ENCODE peak calls at places on chromosomes 6 and 20, in nine cellular contexts. One of them, this sample, is unnamed. For H3K9me3 and H3K27me3, the result is how much of the 10 kb centered on the place peaks cover.

GRCh38 chr20:59042796-59043621 is 423 bp upstream of the PRELID3B start:
- DNase-seq in fibroblast of lung: peak
- DNase-seq in neural progenitor cell: peak
- DNase-seq in breast epithelium: peak
- DNase-seq in uterus: peak
- DNase-seq in adipocyte: peak
- DNase-seq in CD8-positive, alpha-beta memory T cell: peak
- DNase-seq in lower lobe of right lung: peak
- DNase-seq in cardiac muscle cell: peak
- DNase-seq in this sample: peak

GRCh38 chr6:6392214-6393068 is 72.0 kb upstream of the F13A1 start:
- DNase-seq in fibroblast of lung: no peak
- DNase-seq in neural progenitor cell: no peak
- DNase-seq in breast epithelium: no peak
- DNase-seq in uterus: no peak
- DNase-seq in adipocyte: no peak
- DNase-seq in CD8-positive, alpha-beta memory T cell: no peak
- DNase-seq in lower lobe of right lung: no peak
- DNase-seq in cardiac muscle cell: no peak
- DNase-seq in this sample: no peak

GRCh38 chr6:72826744-72827438 is 205.0 kb downstream of the KCNQ5 start:
- DNase-seq in fibroblast of lung: peak
- DNase-seq in neural progenitor cell: no peak
- DNase-seq in breast epithelium: no peak
- DNase-seq in uterus: no peak
- DNase-seq in adipocyte: peak
- DNase-seq in CD8-positive, alpha-beta memory T cell: no peak
- DNase-seq in lower lobe of right lung: no peak
- DNase-seq in cardiac muscle cell: peak
- DNase-seq in this sample: no peak

GRCh38 chr20:3461911-3462677 is 8.7 kb upstream of the ATRN start:
- DNase-seq in fibroblast of lung: no peak
- DNase-seq in neural progenitor cell: no peak
- DNase-seq in breast epithelium: no peak
- DNase-seq in uterus: no peak
- DNase-seq in adipocyte: no peak
- DNase-seq in CD8-positive, alpha-beta memory T cell: no peak
- DNase-seq in lower lobe of right lung: no peak
- DNase-seq in cardiac muscle cell: no peak
- DNase-seq in this sample: no peak

GRCh38 chr6:1850581-1851157 is 241.0 kb downstream of the FOXC1 start:
- DNase-seq in fibroblast of lung: no peak
- DNase-seq in neural progenitor cell: no peak
- DNase-seq in breast epithelium: no peak
- DNase-seq in uterus: no peak
- DNase-seq in adipocyte: no peak
- DNase-seq in CD8-positive, alpha-beta memory T cell: no peak
- DNase-seq in lower lobe of right lung: no peak
- DNase-seq in cardiac muscle cell: no peak
- DNase-seq in this sample: no peak

GRCh38 chr6:121413831-121414368 is 21.5 kb upstream of the GJA1 start:
- DNase-seq in fibroblast of lung: peak
- DNase-seq in neural progenitor cell: no peak
- DNase-seq in breast epithelium: no peak
- DNase-seq in uterus: no peak
- DNase-seq in adipocyte: peak
- DNase-seq in CD8-positive, alpha-beta memory T cell: no peak
- DNase-seq in lower lobe of right lung: no peak
- DNase-seq in cardiac muscle cell: peak
- DNase-seq in this sample: no peak

GRCh38 chr6:158801655-158802294 is 17.4 kb downstream of the EZR start:
- DNase-seq in fibroblast of lung: no peak
- DNase-seq in neural progenitor cell: peak
- DNase-seq in breast epithelium: no peak
- DNase-seq in uterus: no peak
- DNase-seq in adipocyte: no peak
- DNase-seq in CD8-positive, alpha-beta memory T cell: no peak
- DNase-seq in lower lobe of right lung: no peak
- DNase-seq in cardiac muscle cell: no peak
- DNase-seq in this sample: no peak

GRCh38 chr20:63500151-63500901 is 1.4 kb upstream of the EEF1A2 start:
- DNase-seq in fibroblast of lung: no peak
- DNase-seq in neural progenitor cell: no peak
- DNase-seq in breast epithelium: no peak
- DNase-seq in uterus: no peak
- DNase-seq in adipocyte: no peak
- DNase-seq in CD8-positive, alpha-beta memory T cell: no peak
- DNase-seq in lower lobe of right lung: no peak
- DNase-seq in cardiac muscle cell: no peak
- DNase-seq in this sample: no peak

GRCh38 chr20:25188218-25188617 is 7.3 kb upstream of the ENTPD6 start:
- DNase-seq in fibroblast of lung: no peak
- DNase-seq in neural progenitor cell: no peak
- DNase-seq in breast epithelium: no peak
- DNase-seq in uterus: no peak
- DNase-seq in adipocyte: no peak
- DNase-seq in CD8-positive, alpha-beta memory T cell: no peak
- DNase-seq in lower lobe of right lung: no peak
- DNase-seq in cardiac muscle cell: no peak
- DNase-seq in this sample: no peak

GRCh38 chr20:52937701-52938100 is 34.5 kb upstream of the TSHZ2 start:
- DNase-seq in fibroblast of lung: peak
- DNase-seq in neural progenitor cell: peak
- DNase-seq in breast epithelium: no peak
- DNase-seq in uterus: no peak
- DNase-seq in adipocyte: no peak
- DNase-seq in CD8-positive, alpha-beta memory T cell: no peak
- DNase-seq in lower lobe of right lung: no peak
- DNase-seq in cardiac muscle cell: peak
- DNase-seq in this sample: no peak

GRCh38 chr6:142377112-142377848 is 75.5 kb downstream of the ADGRG6 start:
- DNase-seq in fibroblast of lung: peak
- DNase-seq in neural progenitor cell: peak
- DNase-seq in breast epithelium: no peak
- DNase-seq in uterus: no peak
- DNase-seq in adipocyte: no peak
- DNase-seq in CD8-positive, alpha-beta memory T cell: no peak
- DNase-seq in lower lobe of right lung: no peak
- DNase-seq in cardiac muscle cell: peak
- DNase-seq in this sample: peak

GRCh38 chr20:24837721-24838456 is 111.2 kb upstream of the CST7 start:
- DNase-seq in fibroblast of lung: peak
- DNase-seq in neural progenitor cell: no peak
- DNase-seq in breast epithelium: no peak
- DNase-seq in uterus: no peak
- DNase-seq in adipocyte: peak
- DNase-seq in CD8-positive, alpha-beta memory T cell: no peak
- DNase-seq in lower lobe of right lung: no peak
- DNase-seq in cardiac muscle cell: peak
- DNase-seq in this sample: no peak

GRCh38 chr6:90584636-90585255 is 2.1 kb downstream of the MAP3K7 start:
- DNase-seq in fibroblast of lung: peak
- DNase-seq in neural progenitor cell: no peak
- DNase-seq in breast epithelium: no peak
- DNase-seq in uterus: no peak
- DNase-seq in adipocyte: peak
- DNase-seq in CD8-positive, alpha-beta memory T cell: no peak
- DNase-seq in lower lobe of right lung: no peak
- DNase-seq in cardiac muscle cell: no peak
- DNase-seq in this sample: no peak

GRCh38 chr20:8427419-8428065 is 295.5 kb downstream of the PLCB1 start:
- DNase-seq in fibroblast of lung: no peak
- DNase-seq in neural progenitor cell: no peak
- DNase-seq in breast epithelium: no peak
- DNase-seq in uterus: no peak
- DNase-seq in adipocyte: no peak
- DNase-seq in CD8-positive, alpha-beta memory T cell: no peak
- DNase-seq in lower lobe of right lung: no peak
- DNase-seq in cardiac muscle cell: peak
- DNase-seq in this sample: no peak

GRCh38 chr20:58086763-58087566 is 141.5 kb downstream of the ANKRD60 start:
- DNase-seq in fibroblast of lung: peak
- DNase-seq in neural progenitor cell: peak
- DNase-seq in breast epithelium: peak
- DNase-seq in uterus: no peak
- DNase-seq in adipocyte: peak
- DNase-seq in CD8-positive, alpha-beta memory T cell: no peak
- DNase-seq in lower lobe of right lung: no peak
- DNase-seq in cardiac muscle cell: peak
- DNase-seq in this sample: peak

GRCh38 chr20:63699466-63700198 is 3.2 kb downstream of the TNFRSF6B start:
- DNase-seq in fibroblast of lung: no peak
- DNase-seq in neural progenitor cell: no peak
- DNase-seq in breast epithelium: no peak
- DNase-seq in uterus: peak
- DNase-seq in adipocyte: no peak
- DNase-seq in CD8-positive, alpha-beta memory T cell: no peak
- DNase-seq in lower lobe of right lung: peak
- DNase-seq in cardiac muscle cell: no peak
- DNase-seq in this sample: no peak

GRCh38 chr6:111566873-111567517 is 38.7 kb downstream of the TRAF3IP2 start:
- DNase-seq in fibroblast of lung: peak
- DNase-seq in neural progenitor cell: no peak
- DNase-seq in breast epithelium: peak
- DNase-seq in uterus: no peak
- DNase-seq in adipocyte: no peak
- DNase-seq in CD8-positive, alpha-beta memory T cell: peak
- DNase-seq in lower lobe of right lung: no peak
- DNase-seq in cardiac muscle cell: peak
- DNase-seq in this sample: no peak
- H3K4me3 ChIP-seq in fibroblast of lung: no peak
- H3K4me3 ChIP-seq in neural progenitor cell: no peak
- H3K4me3 ChIP-seq in breast epithelium: peak
- H3K4me3 ChIP-seq in uterus: no peak
- H3K4me3 ChIP-seq in adipocyte: no peak
- H3K4me3 ChIP-seq in CD8-positive, alpha-beta memory T cell: no peak
- H3K4me3 ChIP-seq in lower lobe of right lung: peak
- H3K4me3 ChIP-seq in cardiac muscle cell: no peak
- H3K4me3 ChIP-seq in this sample: no peak

GRCh38 chr6:155466546-155466945 is 10.9 kb upstream of the NOX3 start:
- DNase-seq in fibroblast of lung: no peak
- DNase-seq in neural progenitor cell: no peak
- DNase-seq in breast epithelium: no peak
- DNase-seq in uterus: no peak
- DNase-seq in adipocyte: no peak
- DNase-seq in CD8-positive, alpha-beta memory T cell: no peak
- DNase-seq in lower lobe of right lung: no peak
- DNase-seq in cardiac muscle cell: no peak
- DNase-seq in this sample: no peak
- H3K9me3 ChIP-seq in fibroblast of lung: under half
- H3K9me3 ChIP-seq in neural progenitor cell: under half
- H3K9me3 ChIP-seq in breast epithelium: under half
- H3K9me3 ChIP-seq in uterus: under half
- H3K9me3 ChIP-seq in adipocyte: under half
- H3K9me3 ChIP-seq in CD8-positive, alpha-beta memory T cell: under half
- H3K9me3 ChIP-seq in lower lobe of right lung: under half
- H3K9me3 ChIP-seq in cardiac muscle cell: under half
- H3K9me3 ChIP-seq in this sample: under half

GRCh38 chr6:88167625-88167937 is 1.4 kb upstream of the CNR1 start:
- DNase-seq in fibroblast of lung: no peak
- DNase-seq in neural progenitor cell: peak
- DNase-seq in breast epithelium: no peak
- DNase-seq in uterus: no peak
- DNase-seq in adipocyte: no peak
- DNase-seq in CD8-positive, alpha-beta memory T cell: no peak
- DNase-seq in lower lobe of right lung: no peak
- DNase-seq in cardiac muscle cell: no peak
- DNase-seq in this sample: no peak

GRCh38 chr6:88166493-88166900 is 350 bp upstream of the CNR1 start:
- DNase-seq in fibroblast of lung: no peak
- DNase-seq in neural progenitor cell: no peak
- DNase-seq in breast epithelium: no peak
- DNase-seq in uterus: no peak
- DNase-seq in adipocyte: no peak
- DNase-seq in CD8-positive, alpha-beta memory T cell: no peak
- DNase-seq in lower lobe of right lung: peak
- DNase-seq in cardiac muscle cell: no peak
- DNase-seq in this sample: peak

GRCh38 chr6:88166901-88167624 is 916 bp upstream of the CNR1 start:
- DNase-seq in fibroblast of lung: no peak
- DNase-seq in neural progenitor cell: peak
- DNase-seq in breast epithelium: no peak
- DNase-seq in uterus: no peak
- DNase-seq in adipocyte: no peak
- DNase-seq in CD8-positive, alpha-beta memory T cell: no peak
- DNase-seq in lower lobe of right lung: peak
- DNase-seq in cardiac muscle cell: no peak
- DNase-seq in this sample: no peak

GRCh38 chr6:88165877-88166492 is at the start of gene CNR1:
- DNase-seq in fibroblast of lung: peak
- DNase-seq in neural progenitor cell: peak
- DNase-seq in breast epithelium: no peak
- DNase-seq in uterus: peak
- DNase-seq in adipocyte: peak
- DNase-seq in CD8-positive, alpha-beta memory T cell: no peak
- DNase-seq in lower lobe of right lung: peak
- DNase-seq in cardiac muscle cell: peak
- DNase-seq in this sample: peak

GRCh38 chr6:88168362-88168761 is 2.2 kb upstream of the CNR1 start:
- DNase-seq in fibroblast of lung: no peak
- DNase-seq in neural progenitor cell: no peak
- DNase-seq in breast epithelium: no peak
- DNase-seq in uterus: no peak
- DNase-seq in adipocyte: no peak
- DNase-seq in CD8-positive, alpha-beta memory T cell: no peak
- DNase-seq in lower lobe of right lung: no peak
- DNase-seq in cardiac muscle cell: no peak
- DNase-seq in this sample: no peak
- H3K27me3 ChIP-seq in fibroblast of lung: under half
- H3K27me3 ChIP-seq in neural progenitor cell: half or more
- H3K27me3 ChIP-seq in breast epithelium: under half
- H3K27me3 ChIP-seq in uterus: under half
- H3K27me3 ChIP-seq in adipocyte: half or more
- H3K27me3 ChIP-seq in CD8-positive, alpha-beta memory T cell: under half
- H3K27me3 ChIP-seq in lower lobe of right lung: under half
- H3K27me3 ChIP-seq in cardiac muscle cell: half or more
- H3K27me3 ChIP-seq in this sample: under half

DNA sequence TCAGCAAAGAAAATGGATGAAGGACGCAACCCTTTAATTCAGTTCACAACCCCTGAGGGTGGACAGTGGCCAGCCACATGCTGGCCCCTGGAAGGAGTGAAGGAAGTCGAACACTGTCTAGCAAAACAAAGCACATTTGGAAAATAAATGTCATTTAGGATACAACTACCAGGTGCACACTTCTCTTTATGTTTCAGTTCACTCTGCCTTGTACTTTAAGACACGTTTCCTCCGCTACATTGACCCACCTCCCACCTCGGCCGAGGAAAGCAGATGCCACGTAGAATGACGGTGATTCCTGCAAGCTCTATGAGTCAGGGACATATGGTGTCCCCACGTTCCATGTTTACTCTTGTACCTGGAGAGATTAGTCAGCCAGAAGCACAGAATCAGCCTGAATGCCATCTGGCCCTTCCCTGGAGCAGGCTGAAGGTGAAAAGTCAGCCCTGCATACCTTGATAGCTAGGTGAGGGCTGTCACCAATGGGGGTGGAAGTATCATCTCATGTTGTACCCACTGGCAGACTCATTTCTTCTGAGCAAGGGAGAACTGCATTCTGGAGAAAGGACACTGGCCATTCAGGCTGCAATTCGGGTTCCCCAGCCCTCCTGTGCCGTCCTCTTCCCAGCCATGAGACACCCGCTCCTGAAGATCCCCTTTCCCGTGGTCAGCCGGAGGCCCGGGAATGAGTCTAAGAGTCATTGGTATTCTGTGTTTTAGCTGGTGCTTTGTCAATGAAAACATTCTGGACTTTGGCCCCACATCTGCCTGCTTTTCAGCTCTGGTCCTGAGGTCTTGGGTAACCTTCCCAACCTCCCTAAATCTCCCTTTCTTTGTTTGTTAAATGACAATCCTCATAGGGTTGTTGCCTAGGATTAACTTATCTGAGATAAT is 60.6 kb downstream of the FOXA2 start:
- DNase-seq in fibroblast of lung: no peak
- DNase-seq in neural progenitor cell: no peak
- DNase-seq in breast epithelium: no peak
- DNase-seq in uterus: no peak
- DNase-seq in adipocyte: no peak
- DNase-seq in CD8-positive, alpha-beta memory T cell: no peak
- DNase-seq in lower lobe of right lung: no peak
- DNase-seq in cardiac muscle cell: no peak
- DNase-seq in this sample: no peak
- H3K4me3 ChIP-seq in fibroblast of lung: no peak
- H3K4me3 ChIP-seq in neural progenitor cell: no peak
- H3K4me3 ChIP-seq in breast epithelium: no peak
- H3K4me3 ChIP-seq in uterus: no peak
- H3K4me3 ChIP-seq in adipocyte: no peak
- H3K4me3 ChIP-seq in CD8-positive, alpha-beta memory T cell: no peak
- H3K4me3 ChIP-seq in lower lobe of right lung: no peak
- H3K4me3 ChIP-seq in cardiac muscle cell: no peak
- H3K4me3 ChIP-seq in this sample: no peak

This sample was measured in MG63.